ENCODE peak calls at places on chromosomes 3 and 15, in eight cellular contexts. One of them, this sample, is unnamed.

GRCh38 chr15:77620297-77620696 is 12.4 kb downstream of the LINGO1 start:
- DNase-seq in heart right ventricle: no peak
- DNase-seq in amniotic epithelial cell: no peak
- DNase-seq in NCI-H526: no peak
- DNase-seq in nephron progenitor cell: no peak
- DNase-seq in activated T-cell treated with anti-CD3 and anti-CD28 coated beads for 1 hour: no peak
- DNase-seq in AG08396: no peak
- DNase-seq in cardiac fibroblast: no peak
- DNase-seq in this sample: no peak

GRCh38 chr3:116444819-116445290 is 432 bp downstream of the LSAMP start:
- DNase-seq in cardiac fibroblast: no peak
- DNase-seq in nephron progenitor cell: peak; percentile 42
- DNase-seq in amniotic epithelial cell: no peak
- DNase-seq in AG08396: no peak
- DNase-seq in activated T-cell treated with anti-CD3 and anti-CD28 coated beads for 1 hour: no peak
- DNase-seq in heart right ventricle: no peak
- DNase-seq in NCI-H526: peak; percentile 65
- DNase-seq in this sample: no peak

GRCh38 chr3:64815195-64815627 is 127.4 kb upstream of the ADAMTS9 start:
- DNase-seq in activated T-cell treated with anti-CD3 and anti-CD28 coated beads for 1 hour: no peak
- DNase-seq in NCI-H526: no peak
- DNase-seq in cardiac fibroblast: peak; percentile 79
- DNase-seq in AG08396: peak; percentile 4
- DNase-seq in nephron progenitor cell: no peak
- DNase-seq in heart right ventricle: peak; percentile 36
- DNase-seq in amniotic epithelial cell: peak; percentile 81
- DNase-seq in this sample: no peak

GRCh38 chr15:52727825-52728224 is 48.6 kb upstream of the ATOSA start:
- DNase-seq in activated T-cell treated with anti-CD3 and anti-CD28 coated beads for 1 hour: no peak
- DNase-seq in heart right ventricle: no peak
- DNase-seq in nephron progenitor cell: no peak
- DNase-seq in AG08396: no peak
- DNase-seq in cardiac fibroblast: no peak
- DNase-seq in amniotic epithelial cell: no peak
- DNase-seq in NCI-H526: peak; percentile 90
- DNase-seq in this sample: no peak

GRCh38 chr3:183108002-183108449 is 8.7 kb upstream of the MCCC1 start:
- DNase-seq in nephron progenitor cell: no peak
- DNase-seq in amniotic epithelial cell: no peak
- DNase-seq in heart right ventricle: no peak
- DNase-seq in NCI-H526: peak; percentile 84
- DNase-seq in cardiac fibroblast: peak; percentile 24
- DNase-seq in AG08396: no peak
- DNase-seq in activated T-cell treated with anti-CD3 and anti-CD28 coated beads for 1 hour: no peak
- DNase-seq in this sample: no peak

GRCh38 chr3:138686771-138687221 is 78.2 kb downstream of the FAIM start:
- DNase-seq in cardiac fibroblast: peak; percentile 86
- DNase-seq in heart right ventricle: no peak
- DNase-seq in activated T-cell treated with anti-CD3 and anti-CD28 coated beads for 1 hour: no peak
- DNase-seq in amniotic epithelial cell: peak; percentile 82
- DNase-seq in nephron progenitor cell: no peak
- DNase-seq in AG08396: peak; percentile 7
- DNase-seq in NCI-H526: peak; percentile 6
- DNase-seq in this sample: no peak

GRCh38 chr15:27958911-27959598 is 140.1 kb downstream of the OCA2 start:
- DNase-seq in nephron progenitor cell: no peak
- DNase-seq in activated T-cell treated with anti-CD3 and anti-CD28 coated beads for 1 hour: no peak
- DNase-seq in amniotic epithelial cell: no peak
- DNase-seq in NCI-H526: no peak
- DNase-seq in heart right ventricle: no peak
- DNase-seq in AG08396: no peak
- DNase-seq in cardiac fibroblast: no peak
- DNase-seq in this sample: no peak

GRCh38 chr15:92619380-92620101 is 36.0 kb downstream of the FAM174B start:
- DNase-seq in activated T-cell treated with anti-CD3 and anti-CD28 coated beads for 1 hour: no peak
- DNase-seq in heart right ventricle: no peak
- DNase-seq in amniotic epithelial cell: peak; percentile 74
- DNase-seq in NCI-H526: no peak
- DNase-seq in cardiac fibroblast: peak; percentile 79
- DNase-seq in AG08396: no peak
- DNase-seq in nephron progenitor cell: no peak
- DNase-seq in this sample: no peak

GRCh38 chr3:114011059-114011797 is 45.1 kb downstream of the CCDC191 start:
- DNase-seq in activated T-cell treated with anti-CD3 and anti-CD28 coated beads for 1 hour: no peak
- DNase-seq in nephron progenitor cell: no peak
- DNase-seq in cardiac fibroblast: no peak
- DNase-seq in AG08396: no peak
- DNase-seq in heart right ventricle: no peak
- DNase-seq in NCI-H526: no peak
- DNase-seq in amniotic epithelial cell: no peak
- DNase-seq in this sample: no peak

GRCh38 chr15:101458908-101459578 is 30.5 kb downstream of the PCSK6 start:
- DNase-seq in activated T-cell treated with anti-CD3 and anti-CD28 coated beads for 1 hour: no peak
- DNase-seq in amniotic epithelial cell: peak; percentile 48
- DNase-seq in cardiac fibroblast: peak; percentile 44
- DNase-seq in heart right ventricle: no peak
- DNase-seq in AG08396: peak; percentile 34
- DNase-seq in NCI-H526: no peak
- DNase-seq in nephron progenitor cell: no peak
- DNase-seq in this sample: no peak

GRCh38 chr15:85768595-85769168 is 26.0 kb downstream of the KLHL25 start:
- DNase-seq in NCI-H526: no peak
- DNase-seq in heart right ventricle: no peak
- DNase-seq in nephron progenitor cell: no peak
- DNase-seq in amniotic epithelial cell: no peak
- DNase-seq in cardiac fibroblast: no peak
- DNase-seq in AG08396: no peak
- DNase-seq in activated T-cell treated with anti-CD3 and anti-CD28 coated beads for 1 hour: no peak
- DNase-seq in this sample: no peak

GRCh38 chr3:138768126-138768525 is 66.6 kb downstream of the PIK3CB start:
- DNase-seq in AG08396: no peak
- DNase-seq in activated T-cell treated with anti-CD3 and anti-CD28 coated beads for 1 hour: no peak
- DNase-seq in heart right ventricle: no peak
- DNase-seq in nephron progenitor cell: no peak
- DNase-seq in cardiac fibroblast: no peak
- DNase-seq in amniotic epithelial cell: no peak
- DNase-seq in NCI-H526: no peak
- DNase-seq in this sample: no peak

GRCh38 chr15:39720721-39721611 is 61.7 kb downstream of the FSIP1 start:
- DNase-seq in nephron progenitor cell: no peak
- DNase-seq in activated T-cell treated with anti-CD3 and anti-CD28 coated beads for 1 hour: no peak
- DNase-seq in amniotic epithelial cell: peak; percentile 77
- DNase-seq in heart right ventricle: no peak
- DNase-seq in cardiac fibroblast: peak; percentile 20
- DNase-seq in NCI-H526: peak; percentile 3
- DNase-seq in AG08396: peak; percentile 10
- DNase-seq in this sample: no peak

GRCh38 chr3:192128922-192129321 is 598.4 kb downstream of the FGF12 start:
- DNase-seq in cardiac fibroblast: no peak
- DNase-seq in heart right ventricle: no peak
- DNase-seq in nephron progenitor cell: no peak
- DNase-seq in activated T-cell treated with anti-CD3 and anti-CD28 coated beads for 1 hour: no peak
- DNase-seq in NCI-H526: peak; percentile 52
- DNase-seq in amniotic epithelial cell: no peak
- DNase-seq in AG08396: no peak
- DNase-seq in this sample: no peak

GRCh38 chr15:26888761-26889160 is 21.9 kb downstream of the GABRA5 start:
- DNase-seq in heart right ventricle: no peak
- DNase-seq in activated T-cell treated with anti-CD3 and anti-CD28 coated beads for 1 hour: no peak
- DNase-seq in nephron progenitor cell: no peak
- DNase-seq in NCI-H526: peak; percentile 18
- DNase-seq in cardiac fibroblast: no peak
- DNase-seq in AG08396: no peak
- DNase-seq in amniotic epithelial cell: no peak
- DNase-seq in this sample: no peak

This sample was measured in activated effector memory CD4-positive, alpha-beta T cell treated with Interleukin-2 at 50 U/mL for 16 hours.